ENCODE peak calls at places on chromosomes 12 and 14, in eight cellular contexts. L, H, F, B, S, I, C and G are unnamed samples.

GRCh38 chr12:116210131-116210530 is 67.4 kb downstream of the MED13L start:
- DNase-seq in L (no peak), H (no peak), F (no peak), B (no peak), S (no peak), I (no peak), C (no peak), G (no peak)

GRCh38 chr12:51200806-51201205 is 17.1 kb downstream of the POU6F1 start:
- DNase-seq in L (no peak), H (no peak), F (no peak), B (no peak), S (no peak), I (no peak), C (no peak), G (no peak)

GRCh38 chr12:11812558-11813421 is 163.3 kb downstream of the ETV6 start:
- DNase-seq in L (no peak), H (no peak), F (no peak), B (no peak), S (no peak), I (peak; percentile 83), C (no peak), G (no peak)

GRCh38 chr12:41663487-41664258 is 475.6 kb downstream of the PDZRN4 start:
- DNase-seq in L (no peak), H (peak; percentile 16), F (no peak), B (no peak), S (no peak), I (no peak), C (no peak), G (no peak)

GRCh38 chr12:64082866-64083268 is 139.2 kb downstream of the KICS2 start:
- DNase-seq in L (no peak), H (no peak), F (no peak), B (no peak), S (no peak), I (no peak), C (no peak), G (no peak)

GRCh38 chr14:65041434-65041915 is 54.8 kb downstream of the FNTB start:
- DNase-seq in L (no peak), H (no peak), F (no peak), B (no peak), S (no peak), I (no peak), C (no peak), G (no peak)

GRCh38 chr12:55809274-55809673 is 8.2 kb downstream of the SARNP start:
- DNase-seq in L (no peak), H (no peak), F (no peak), B (no peak), S (no peak), I (no peak), C (no peak), G (no peak)

GRCh38 chr14:51593397-51593796 is 58.3 kb upstream of the FRMD6 start:
- DNase-seq in L (no peak), H (no peak), F (no peak), B (no peak), S (no peak), I (no peak), C (no peak), G (no peak)

GRCh38 chr14:37172024-37172869 is at the start of gene SLC25A21:
- DNase-seq in L (no peak), H (peak; percentile 71), F (no peak), B (no peak), S (peak; percentile 58), I (peak; percentile 84), C (no peak), G (no peak)

GRCh38 chr12:122852336-122853275 is 17.3 kb downstream of the HIP1R start:
- DNase-seq in L (no peak), H (no peak), F (no peak), B (no peak), S (no peak), I (no peak), C (no peak), G (no peak)

GRCh38 chr12:121575952-121576615 is 4.7 kb downstream of the KDM2B start:
- DNase-seq in L (no peak), H (no peak), F (no peak), B (no peak), S (no peak), I (peak; percentile 64), C (no peak), G (no peak)

GRCh38 chr14:60317609-60318008 is 68.6 kb downstream of the PPM1A start:
- DNase-seq in L (no peak), H (no peak), F (no peak), B (no peak), S (no peak), I (no peak), C (no peak), G (no peak)

GRCh38 chr12:71312767-71313375 is 126.7 kb upstream of the LGR5 start:
- DNase-seq in L (no peak), H (peak; percentile 23), F (no peak), B (no peak), S (peak; percentile 22), I (no peak), C (no peak), G (no peak)

GRCh38 chr14:79613625-79614024 is 597.7 kb downstream of the DIO2 start:
- DNase-seq in L (no peak), H (no peak), F (no peak), B (no peak), S (no peak), I (no peak), C (no peak), G (no peak)

GRCh38 chr12:124319368-124320050 is 24.6 kb downstream of the RFLNA start:
- DNase-seq in L (no peak), H (no peak), F (no peak), B (no peak), S (no peak), I (no peak), C (no peak), G (no peak)

GRCh38 chr12:115810166-115810565 is 467.3 kb downstream of the MED13L start:
- DNase-seq in L (no peak), H (no peak), F (no peak), B (no peak), S (no peak), I (no peak), C (no peak), G (no peak)

GRCh38 chr14:26938054-26938453 is 340.2 kb upstream of the NOVA1 start:
- DNase-seq in L (no peak), H (no peak), F (no peak), B (no peak), S (no peak), I (no peak), C (no peak), G (no peak)